ENCODE peak calls at places on chromosomes 3 and 15, in five cellular contexts. Y, M, Q, K and O are unnamed samples.

GRCh38 chr3:123089611-123090301 is 22.9 kb downstream of the PDIA5 start:
- DNase-seq in Q (no peak), K (no peak), Y (no peak), M (no peak), O (no peak)

GRCh38 chr3:45795882-45796765 is at the start of gene SLC6A20:
- DNase-seq in Y (no peak), Q (no peak), K (no peak), M (no peak), O (no peak)

GRCh38 chr3:121641127-121641526 is 19.6 kb downstream of the HCLS1 start:
- DNase-seq in Y (no peak), Q (no peak), M (no peak), K (no peak), O (no peak)

GRCh38 chr15:101307048-101307896 is 12.2 kb upstream of the SNRPA1 start:
- DNase-seq in K (no peak), M (no peak), Y (no peak), Q (no peak), O (no peak)

GRCh38 chr3:156594229-156594683 is 39.3 kb upstream of the SSR3 start:
- DNase-seq in K (no peak), Q (no peak), Y (no peak), M (no peak), O (no peak)

GRCh38 chr3:50573566-50574279 is 4.4 kb downstream of the HEMK1 start:
- DNase-seq in K (no peak), Q (no peak), M (no peak), Y (no peak), O (no peak)

GRCh38 chr15:63553388-63553791 is 43.8 kb upstream of the FBXL22 start:
- DNase-seq in Q (no peak), M (peak), K (no peak), Y (peak), O (no peak)

GRCh38 chr15:90000175-90000923 is 775 bp upstream of the ZNF710 start:
- DNase-seq in Q (no peak), M (peak), K (peak), Y (no peak), O (peak)

GRCh38 chr15:33292718-33293307 is 18.0 kb upstream of the RYR3 start:
- DNase-seq in M (peak), Y (peak), Q (peak), K (no peak), O (no peak)

GRCh38 chr3:113560845-113561623 is 28.7 kb downstream of the SIDT1 start:
- DNase-seq in K (no peak), M (no peak), Q (no peak), Y (no peak), O (no peak)

GRCh38 chr3:194908432-194908966 is 222.8 kb downstream of the FAM43A start:
- DNase-seq in Q (no peak), K (no peak), M (no peak), Y (no peak), O (no peak)

GRCh38 chr3:24161841-24162240 is 216.8 kb downstream of the NR1D2 start:
- DNase-seq in Q (no peak), M (peak), Y (no peak), K (no peak), O (no peak)

GRCh38 chr3:30658328-30659052 is 52.1 kb downstream of the TGFBR2 start:
- DNase-seq in Q (no peak), M (peak), Y (no peak), K (no peak), O (no peak)

GRCh38 chr3:70840106-70840870 is 527.9 kb upstream of the MDFIC2 start:
- DNase-seq in Q (no peak), Y (no peak), M (peak), K (no peak), O (no peak)

GRCh38 chr3:41115069-41115468 is 84.2 kb upstream of the CTNNB1 start:
- DNase-seq in M (no peak), K (no peak), Q (no peak), Y (no peak), O (no peak)

GRCh38 chr15:23532019-23532418 is 33.5 kb upstream of the MKRN3 start:
- DNase-seq in Y (no peak), K (no peak), M (no peak), Q (no peak), O (no peak)

GRCh38 chr3:141680620-141681389 is 57.3 kb upstream of the RNF7 start:
- DNase-seq in K (no peak), Q (no peak), M (peak), Y (no peak), O (no peak)

GRCh38 chr15:101115887-101116680 is 135.8 kb downstream of the CHSY1 start:
- DNase-seq in M (peak), Y (peak), Q (no peak), K (no peak), O (no peak)

GRCh38 chr3:177041021-177041729 is 156.1 kb downstream of the TBL1XR1 start:
- DNase-seq in K (no peak), Q (no peak), M (peak), Y (peak), O (no peak)

GRCh38 chr3:123348471-123349200 is 100.3 kb downstream of the ADCY5 start:
- DNase-seq in Q (no peak), M (no peak), K (no peak), Y (no peak), O (no peak)

GRCh38 chr3:78725703-78726246 is 1042.0 kb downstream of the ROBO1 start:
- DNase-seq in M (no peak), Q (no peak), K (no peak), Y (no peak), O (no peak)

GRCh38 chr15:25091421-25092158 is 136.8 kb downstream of the SNRPN start:
- DNase-seq in K (no peak), Y (no peak), Q (no peak), M (no peak), O (no peak)

GRCh38 chr3:87313641-87314040 is 37.3 kb upstream of the POU1F1 start:
- DNase-seq in M (no peak), Y (no peak), Q (no peak), K (no peak), O (no peak)

GRCh38 chr3:9957214-9957613 is 5.0 kb upstream of the PRRT3 start:
- DNase-seq in K (no peak), Q (no peak), M (peak), Y (no peak), O (no peak)

GRCh38 chr3:16534914-16535301 is 21.4 kb upstream of the RFTN1 start:
- DNase-seq in M (no peak), K (no peak), Y (no peak), Q (no peak), O (no peak)

GRCh38 chr15:76994971-76995945 is at the start of gene PSTPIP1:
- DNase-seq in K (peak), M (no peak), Q (no peak), Y (no peak), O (no peak)
- TF ChIP-seq POLR2A in K (peak), M (no peak), Q (no peak), Y (no peak), O (peak)

GRCh38 chr3:12796171-12797123 is at the start of gene CAND2:
- DNase-seq in Q (no peak), K (peak), Y (peak), M (peak), O (no peak)
- TF ChIP-seq POLR2A in Q (no peak), K (no peak), Y (peak), M (no peak), O (no peak)

GRCh38 chr15:74956648-74957300 is at the start of gene RPP25:
- DNase-seq in Q (peak), K (peak), Y (peak), M (peak), O (peak)
- TF ChIP-seq POLR2A in Q (peak), K (no peak), Y (peak), M (no peak), O (peak)

GRCh38 chr15:44426975-44427755 is at the start of gene CTDSPL2:
- DNase-seq in M (peak), Y (peak), Q (peak), K (peak), O (peak)
- TF ChIP-seq POLR2A in M (peak), Y (peak), Q (peak), K (peak), O (peak)

GRCh38 chr15:74382004-74382816 is 14.8 kb upstream of the CYP11A1 start:
- DNase-seq in M (peak), Q (peak), K (peak), Y (peak), O (peak)
- TF ChIP-seq POLR2A in M (peak), Q (no peak), K (no peak), Y (no peak), O (no peak)

GRCh38 chr15:47933865-47934264 is 186.9 kb upstream of the SLC24A5 start:
- DNase-seq in K (no peak), Y (no peak), M (no peak), Q (no peak), O (no peak)
- TF ChIP-seq POLR2A in K (no peak), Y (no peak), M (no peak), Q (no peak), O (no peak)

GRCh38 chr3:15269091-15269989 is 63.0 kb downstream of the SH3BP5 start:
- DNase-seq in Q (peak), Y (peak), M (peak), K (peak), O (no peak)
- TF ChIP-seq POLR2A in Q (peak), Y (peak), M (no peak), K (peak), O (no peak)